ENCODE peak calls at places on chromosomes 3 and 15, in four cellular contexts. O is K562, I is GM12878, F is HepG2. N is an unnamed sample.

GRCh38 chr15:85616549-85616948 is 178.2 kb downstream of the KLHL25 start:
- DNase-seq in O (no peak), I (no peak), F (no peak), N (no peak)

GRCh38 chr15:29986946-29987345 is 95.8 kb upstream of the GOLGA8J start:
- DNase-seq in F (no peak), O (no peak), I (no peak), N (no peak)

GRCh38 chr3:102512734-102513518 is 78.1 kb downstream of the ZPLD1 start:
- DNase-seq in O (no peak), I (no peak), F (no peak), N (no peak)

GRCh38 chr15:94230886-94231727 is at the start of gene MCTP2:
- DNase-seq in I (peak; percentile 57), F (peak; percentile 62), O (no peak), N (peak; percentile 83)

GRCh38 chr3:139937674-139938279 is 2.8 kb downstream of the CLSTN2 start:
- DNase-seq in O (peak; percentile 53), F (no peak), I (no peak), N (peak; percentile 51)

GRCh38 chr15:68819451-68820204 is 1.1 kb downstream of the ANP32A start:
- DNase-seq in I (no peak), F (peak; percentile 24), O (peak; percentile 48), N (peak; percentile 34)

GRCh38 chr3:30286007-30286669 is 320.3 kb upstream of the TGFBR2 start:
- DNase-seq in O (no peak), F (no peak), I (no peak), N (no peak)

GRCh38 chr15:80512729-80513670 is 108.8 kb downstream of the ARNT2 start:
- DNase-seq in O (no peak), F (peak; percentile 49), I (no peak), N (no peak)

GRCh38 chr3:190003730-190004129 is 117.0 kb downstream of the P3H2 start:
- DNase-seq in F (no peak), O (no peak), I (no peak), N (no peak)

GRCh38 chr15:89143503-89144162 is 55.4 kb downstream of the ABHD2 start:
- DNase-seq in I (peak; percentile 21), O (no peak), F (no peak), N (no peak)

GRCh38 chr15:26866298-26867198 is at the start of gene GABRA5:
- DNase-seq in I (no peak), F (no peak), O (no peak), N (peak; percentile 79)

GRCh38 chr3:188854395-188855149 is 317.2 kb upstream of the TPRG1 start:
- DNase-seq in I (no peak), O (no peak), F (no peak), N (no peak)

GRCh38 chr3:175338775-175339535 is 479.8 kb downstream of the NAALADL2 start:
- DNase-seq in I (no peak), F (no peak), O (no peak), N (no peak)

GRCh38 chr15:85840079-85840801 is 45.5 kb upstream of the KLHL25 start:
- DNase-seq in F (peak; percentile 85), I (peak; percentile 23), O (peak; percentile 74), N (peak; percentile 93)

GRCh38 chr15:32993285-32993684 is 201.2 kb downstream of the FMN1 start:
- DNase-seq in O (no peak), I (no peak), F (no peak), N (no peak)

GRCh38 chr3:128787256-128788253 is 61.6 kb downstream of the RAB7A start:
- DNase-seq in O (peak; percentile 15), F (peak; percentile 12), I (no peak), N (peak; percentile 50)

GRCh38 chr3:176814252-176814651 is 383.0 kb downstream of the TBL1XR1 start:
- DNase-seq in F (peak; percentile 32), I (no peak), O (peak; percentile 53), N (peak; percentile 87)

GRCh38 chr3:72890166-72890925 is 2.5 kb downstream of the GXYLT2 start:
- DNase-seq in O (no peak), F (peak; percentile 11), I (no peak), N (no peak)

GRCh38 chr3:108511490-108511889 is 1.1 kb upstream of the MYH15 start:
- DNase-seq in I (no peak), O (no peak), F (no peak), N (no peak)

GRCh38 chr3:189597918-189598317 is 33.3 kb upstream of the TP63 start:
- DNase-seq in F (no peak), I (no peak), O (no peak), N (no peak)

DNA sequence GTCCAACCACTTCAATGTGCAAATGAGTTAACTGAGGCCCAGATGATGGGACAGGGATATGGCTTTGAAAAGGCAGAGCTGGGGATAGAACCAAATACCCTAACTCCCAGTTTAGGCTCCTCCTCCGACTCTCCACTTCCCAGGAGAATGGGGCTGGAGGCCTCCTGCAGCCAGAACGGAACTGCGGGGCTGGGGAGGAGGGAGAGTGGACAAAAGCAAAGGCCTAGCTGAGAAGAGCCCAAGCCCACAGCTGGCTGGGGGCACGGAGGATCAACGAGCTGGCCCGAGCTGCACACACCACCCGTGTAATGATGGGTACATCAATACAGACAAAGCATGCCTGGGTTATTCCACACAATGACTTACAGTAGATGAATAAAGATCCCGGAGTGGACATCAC is 74.8 kb downstream of the NUP210 start:
- DNase-seq in I (no peak), F (no peak), O (no peak), N (no peak)
- TF ChIP-seq CBFB in I (no peak), F (no peak), O (no peak), N (no peak)

DNA sequence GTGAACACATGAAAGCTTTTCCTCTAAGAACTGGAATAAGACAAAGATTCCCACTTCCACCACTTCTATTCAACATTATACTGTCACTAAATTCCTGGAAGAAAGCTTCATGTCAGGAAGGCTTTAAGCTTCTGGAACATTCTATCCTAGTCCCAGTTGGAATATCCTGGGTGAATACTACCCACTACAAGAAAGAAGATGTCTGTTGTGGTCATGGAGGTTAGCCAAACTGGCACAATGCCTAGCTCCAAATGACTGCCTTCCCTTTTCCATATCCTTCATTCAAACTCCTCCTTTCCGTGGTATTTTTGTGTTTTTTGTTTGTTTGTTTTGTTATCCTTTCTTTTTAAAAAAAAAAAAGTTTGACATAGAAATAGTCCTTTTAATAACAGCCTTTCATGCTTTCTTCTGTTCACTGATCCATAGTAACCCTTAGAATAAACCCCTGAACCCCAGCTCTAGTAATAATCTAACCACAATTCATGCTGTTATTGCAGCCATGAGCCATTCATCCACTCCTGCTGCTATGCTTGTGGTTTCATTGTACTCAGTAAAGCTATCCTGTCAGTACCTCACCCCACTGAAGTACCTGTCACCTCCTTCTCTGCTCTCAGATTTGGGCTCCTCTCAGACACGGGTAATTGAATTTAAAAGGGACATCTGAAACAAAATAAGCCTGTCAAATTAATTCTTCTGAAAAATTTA is 447.5 kb downstream of the IGSF11 start:
- DNase-seq in I (no peak), F (no peak), O (no peak), N (no peak)
- TF ChIP-seq CBFB in I (peak; percentile 12), F (no peak), O (no peak), N (no peak)

GRCh38 chr15:101374326-101374725 is 79.3 kb upstream of the SNRPA1 start:
- DNase-seq in F (no peak), O (no peak), I (no peak), N (no peak)

GRCh38 chr15:101373580-101373979 is 78.5 kb upstream of the SNRPA1 start:
- DNase-seq in O (no peak), F (no peak), I (no peak), N (no peak)

GRCh38 chr15:101372149-101372577 is 77.1 kb upstream of the SNRPA1 start:
- DNase-seq in O (no peak), I (no peak), F (no peak), N (no peak)

GRCh38 chr15:101371519-101371918 is 76.5 kb upstream of the SNRPA1 start:
- DNase-seq in F (no peak), I (no peak), O (no peak), N (no peak)

GRCh38 chr15:101372960-101373525 is 78.0 kb upstream of the SNRPA1 start:
- DNase-seq in I (no peak), F (no peak), O (no peak), N (no peak)
- TF ChIP-seq CBFB in I (no peak), F (no peak), O (no peak), N (no peak)

DNA sequence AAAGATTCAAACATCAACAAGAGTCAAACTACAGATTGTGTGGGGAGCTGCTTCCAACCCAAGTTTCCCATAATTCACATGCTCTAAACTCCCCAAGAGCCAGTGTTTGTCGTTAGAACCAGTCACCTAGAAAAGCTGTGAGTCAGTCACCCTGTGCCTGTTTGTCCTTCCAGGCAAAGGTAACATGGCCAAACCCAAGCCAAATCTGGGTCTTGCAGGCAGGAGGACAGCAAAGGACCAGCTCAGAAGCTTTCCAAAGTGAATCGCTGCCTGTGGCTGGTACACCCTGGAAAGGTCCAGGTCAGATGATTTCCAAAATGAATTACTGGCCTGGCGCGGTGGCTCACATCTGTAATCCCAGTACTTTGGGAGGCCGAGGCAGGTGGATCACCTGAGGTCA is 251.5 kb downstream of the FAM43A start:
- DNase-seq in O (no peak), F (no peak), I (no peak), N (no peak)
- TF ChIP-seq CBFB in O (no peak), F (no peak), I (no peak), N (no peak)

DNA sequence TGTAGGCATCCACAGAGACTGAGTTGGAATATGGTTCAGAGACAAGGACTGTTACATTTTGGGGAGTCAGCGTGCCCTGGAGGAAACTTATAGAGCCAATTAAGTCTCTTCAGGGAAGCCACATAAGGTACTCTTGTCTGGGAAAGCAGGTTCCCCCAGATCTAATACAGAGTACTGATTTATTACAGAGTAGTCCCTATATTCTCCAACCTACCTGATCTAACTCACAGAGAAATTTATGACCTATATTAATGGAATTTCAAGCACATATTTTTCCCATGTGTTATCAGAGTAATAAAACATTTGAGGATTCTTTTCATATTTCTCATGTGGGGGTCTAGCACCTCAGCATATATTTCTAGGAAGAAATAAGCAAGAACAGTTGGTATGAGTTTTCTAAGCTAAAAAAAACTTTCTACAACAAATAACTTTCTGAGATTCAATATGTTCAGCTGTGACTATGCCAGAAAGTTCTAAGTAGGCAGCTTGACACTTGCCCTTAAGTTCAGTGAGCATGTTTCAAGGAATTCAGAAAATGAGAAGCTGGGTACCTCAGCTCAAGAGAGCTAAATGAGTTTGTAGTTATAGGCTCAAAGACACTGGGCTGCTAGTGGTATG is 75.3 kb upstream of the COL8A1 start:
- DNase-seq in F (no peak), O (no peak), I (no peak), N (no peak)
- TF ChIP-seq CBFB in F (no peak), O (no peak), I (no peak), N (no peak)

GRCh38 chr15:61624950-61625349 is 395.8 kb upstream of the RORA start:
- DNase-seq in O (no peak), I (no peak), F (no peak), N (no peak)

GRCh38 chr15:61621865-61622264 is 392.8 kb upstream of the RORA start:
- DNase-seq in O (no peak), I (no peak), F (no peak), N (no peak)

GRCh38 chr15:61623746-61624145 is 394.6 kb upstream of the RORA start:
- DNase-seq in O (no peak), I (no peak), F (no peak), N (no peak)

GRCh38 chr15:61621146-61621545 is 392.0 kb upstream of the RORA start:
- DNase-seq in I (no peak), F (peak; percentile 6), O (peak; percentile 70), N (peak; percentile 57)
- TF ChIP-seq CBFB in I (no peak), F (no peak), O (no peak), N (no peak)

N was measured in WTC11.